ENCODE peak calls at places on chromosomes 4 and X, in eight cellular contexts. D is tibial nerve; J is kidney tubule cell; P is astrocyte of the hippocampus; Q is activated CD8-positive, alpha-beta memory T cell treated with anti-CD3 and anti-CD28 coated beads for 48 hours; A is Right ventricle myocardium superior; G is activated naive CD4-positive, alpha-beta T cell treated with Interleukin-2 at 50 U/mL for 16 hours; B is stimulated activated CD4-positive, alpha-beta T cell treated with anti-CD3 and anti-CD28 coated beads, Interleukin-1b, Interleukin-23, amount 100 ng/mL, for 24 hours. R is an unnamed sample.

GRCh38 chr4:6974138-6974848 is 64.7 kb downstream of the TBC1D14 start:
- DNase-seq in D (peak; percentile 78), J (peak; percentile 79), P (peak; percentile 94), Q (peak; percentile 73), A (peak; percentile 82), G (peak; percentile 83), B (peak; percentile 67), R (peak; percentile 83)

GRCh38 chrX:47706575-47706974 is 47.6 kb upstream of the UXT start:
- DNase-seq in D (no peak), J (no peak), P (no peak), Q (no peak), A (no peak), G (no peak), B (no peak), R (no peak)

GRCh38 chrX:131704136-131704695 is 160.3 kb downstream of the OR13H1 start:
- DNase-seq in D (no peak), J (peak; percentile 81), P (peak; percentile 89), Q (peak; percentile 57), A (no peak), G (no peak), B (peak; percentile 82), R (peak; percentile 83)

GRCh38 chrX:72714471-72714916 is 388 bp upstream of the PHKA1 start:
- DNase-seq in D (peak; percentile 33), J (peak; percentile 64), P (peak; percentile 73), Q (no peak), A (peak; percentile 82), G (no peak), B (no peak), R (peak; percentile 37)

GRCh38 chr4:184732126-184732525 is 1.8 kb downstream of the CENPU start:
- DNase-seq in D (no peak), J (peak; percentile 82), P (peak; percentile 44), Q (no peak), A (no peak), G (no peak), B (no peak), R (no peak)

GRCh38 chr4:88204882-88205281 is 46.4 kb upstream of the ABCG2 start:
- DNase-seq in D (no peak), J (peak; percentile 9), P (peak; percentile 6), Q (no peak), A (no peak), G (no peak), B (no peak), R (no peak)

GRCh38 chrX:104913348-104913747 is 307.1 kb downstream of the TEX13A start:
- DNase-seq in D (no peak), J (peak; percentile 27), P (peak; percentile 18), Q (no peak), A (no peak), G (no peak), B (no peak), R (no peak)

GRCh38 chr4:41963105-41963504 is 18.5 kb upstream of the DCAF4L1 start:
- DNase-seq in D (no peak), J (peak; percentile 20), P (peak; percentile 13), Q (no peak), A (no peak), G (no peak), B (no peak), R (no peak)

GRCh38 chr4:3464911-3465697 is 2.0 kb downstream of the DOK7 start:
- DNase-seq in D (no peak), J (no peak), P (no peak), Q (no peak), A (no peak), G (no peak), B (no peak), R (no peak)

GRCh38 chr4:8901335-8901734 is 29.7 kb upstream of the HMX1 start:
- DNase-seq in D (no peak), J (no peak), P (no peak), Q (no peak), A (no peak), G (no peak), B (no peak), R (no peak)

GRCh38 chrX:45584717-45585116 is 384.0 kb upstream of the DIPK2B start:
- DNase-seq in D (no peak), J (no peak), P (no peak), Q (no peak), A (no peak), G (no peak), B (no peak), R (no peak)

GRCh38 chr4:41507292-41507933 is 30.5 kb upstream of the LIMCH1 start:
- DNase-seq in D (no peak), J (peak; percentile 35), P (peak; percentile 22), Q (no peak), A (no peak), G (no peak), B (no peak), R (no peak)

GRCh38 chrX:108199691-108200090 is 108.1 kb downstream of the ATG4A start:
- DNase-seq in D (no peak), J (peak; percentile 78), P (peak; percentile 56), Q (no peak), A (no peak), G (no peak), B (no peak), R (no peak)

GRCh38 chr4:148216866-148217814 is 225.1 kb downstream of the NR3C2 start:
- DNase-seq in D (no peak), J (peak; percentile 34), P (peak; percentile 61), Q (no peak), A (no peak), G (no peak), B (no peak), R (peak; percentile 51)

GRCh38 chr4:147773261-147774184 is 41.6 kb downstream of the ARHGAP10 start:
- DNase-seq in D (no peak), J (peak; percentile 50), P (peak; percentile 24), Q (no peak), A (peak; percentile 15), G (no peak), B (no peak), R (no peak)

GRCh38 chrX:72126539-72127140 is 5.1 kb downstream of the RTL5 start:
- DNase-seq in D (peak; percentile 82), J (peak; percentile 81), P (peak; percentile 89), Q (peak; percentile 91), A (peak; percentile 89), G (peak; percentile 84), B (peak; percentile 85), R (peak; percentile 70)

GRCh38 chr4:163109967-163110366 is 56.7 kb downstream of the NAF1 start:
- DNase-seq in D (no peak), J (no peak), P (no peak), Q (no peak), A (no peak), G (no peak), B (no peak), R (no peak)

GRCh38 chr4:185651137-185651677 is 115.9 kb upstream of the PDLIM3 start:
- DNase-seq in D (no peak), J (no peak), P (peak; percentile 17), Q (no peak), A (no peak), G (no peak), B (no peak), R (no peak)

GRCh38 chr4:18034099-18034498 is 12.5 kb upstream of the LCORL start:
- DNase-seq in D (no peak), J (no peak), P (no peak), Q (no peak), A (no peak), G (no peak), B (no peak), R (no peak)

GRCh38 chr4:152164561-152164960 is 371.3 kb downstream of the FBXW7 start:
- DNase-seq in D (no peak), J (no peak), P (no peak), Q (no peak), A (no peak), G (no peak), B (no peak), R (no peak)

GRCh38 chr4:185914583-185915199 is 102.7 kb upstream of the SORBS2 start:
- DNase-seq in D (no peak), J (no peak), P (peak; percentile 94), Q (no peak), A (no peak), G (no peak), B (no peak), R (peak; percentile 96)

GRCh38 chrX:7159132-7159861 is 11.3 kb upstream of the PUDP start:
- DNase-seq in D (no peak), J (peak; percentile 74), P (peak; percentile 53), Q (no peak), A (no peak), G (no peak), B (no peak), R (no peak)

R was measured in astrocyte of the cerebellum.